ENCODE peak calls at places on chromosome 7, in five cellular contexts. One of them, this sample, is unnamed.

GRCh38 chr7:2512179-2512644 is 7.4 kb upstream of the LFNG start:
- DNase-seq in H9: no peak
- DNase-seq in mesenchymal stem cell: no peak
- DNase-seq in trophoblast cell: no peak
- DNase-seq in H1: no peak
- DNase-seq in this sample: no peak

GRCh38 chr7:3892167-3892566 is 591.1 kb downstream of the SDK1 start:
- DNase-seq in trophoblast cell: no peak
- DNase-seq in mesenchymal stem cell: no peak
- DNase-seq in H1: no peak
- DNase-seq in H9: no peak
- DNase-seq in this sample: no peak

GRCh38 chr7:45159296-45159695 is 1.7 kb downstream of the RAMP3 start:
- DNase-seq in H1: no peak
- DNase-seq in mesenchymal stem cell: no peak
- DNase-seq in H9: no peak
- DNase-seq in trophoblast cell: no peak
- DNase-seq in this sample: no peak

GRCh38 chr7:105336009-105336408 is 52.7 kb downstream of the SRPK2 start:
- DNase-seq in H9: no peak
- DNase-seq in mesenchymal stem cell: peak; percentile 13
- DNase-seq in trophoblast cell: peak; percentile 10
- DNase-seq in H1: no peak
- DNase-seq in this sample: no peak

GRCh38 chr7:104444019-104444418 is 115.6 kb downstream of the LHFPL3 start:
- DNase-seq in mesenchymal stem cell: no peak
- DNase-seq in H1: no peak
- DNase-seq in trophoblast cell: no peak
- DNase-seq in H9: no peak
- DNase-seq in this sample: no peak

GRCh38 chr7:146926833-146927232 is 810.2 kb downstream of the CNTNAP2 start:
- DNase-seq in mesenchymal stem cell: no peak
- DNase-seq in trophoblast cell: no peak
- DNase-seq in H9: no peak
- DNase-seq in H1: no peak
- DNase-seq in this sample: no peak

GRCh38 chr7:2505401-2505800 is 14.2 kb upstream of the LFNG start:
- DNase-seq in H9: no peak
- DNase-seq in trophoblast cell: no peak
- DNase-seq in mesenchymal stem cell: no peak
- DNase-seq in H1: no peak
- DNase-seq in this sample: no peak

GRCh38 chr7:158581440-158582088 is 6.1 kb downstream of the PTPRN2 start:
- DNase-seq in H1: no peak
- DNase-seq in H9: no peak
- DNase-seq in trophoblast cell: peak; percentile 76
- DNase-seq in mesenchymal stem cell: no peak
- DNase-seq in this sample: no peak

GRCh38 chr7:25860206-25860881 is 291.7 kb upstream of the NFE2L3 start:
- DNase-seq in H1: peak; percentile 55
- DNase-seq in trophoblast cell: peak; percentile 55
- DNase-seq in mesenchymal stem cell: peak; percentile 92
- DNase-seq in H9: peak; percentile 72
- DNase-seq in this sample: no peak

GRCh38 chr7:84688671-84689070 is 494.1 kb upstream of the SEMA3A start:
- DNase-seq in H1: no peak
- DNase-seq in trophoblast cell: peak; percentile 45
- DNase-seq in mesenchymal stem cell: peak; percentile 12
- DNase-seq in H9: no peak
- DNase-seq in this sample: no peak

GRCh38 chr7:503046-503574 is 16.5 kb downstream of the PDGFA start:
- DNase-seq in H9: no peak
- DNase-seq in mesenchymal stem cell: no peak
- DNase-seq in H1: no peak
- DNase-seq in trophoblast cell: no peak
- DNase-seq in this sample: no peak

GRCh38 chr7:503575-504111 is 16.0 kb downstream of the PDGFA start:
- DNase-seq in H9: no peak
- DNase-seq in trophoblast cell: peak; percentile 48
- DNase-seq in mesenchymal stem cell: no peak
- DNase-seq in H1: no peak
- DNase-seq in this sample: no peak

GRCh38 chr7:500521-501420 is 18.9 kb downstream of the PDGFA start:
- DNase-seq in H9: no peak
- DNase-seq in trophoblast cell: no peak
- DNase-seq in H1: no peak
- DNase-seq in mesenchymal stem cell: no peak
- DNase-seq in this sample: no peak

GRCh38 chr7:501526-501925 is 18.1 kb downstream of the PDGFA start:
- DNase-seq in mesenchymal stem cell: no peak
- DNase-seq in H9: no peak
- DNase-seq in trophoblast cell: no peak
- DNase-seq in H1: no peak
- DNase-seq in this sample: no peak

GRCh38 chr7:502296-502695 is 17.4 kb downstream of the PDGFA start:
- DNase-seq in H1: no peak
- DNase-seq in trophoblast cell: no peak
- DNase-seq in H9: no peak
- DNase-seq in mesenchymal stem cell: no peak
- DNase-seq in this sample: no peak
- H2BK12ac ChIP-seq in H1: no peak overlapping the region
- H2BK12ac ChIP-seq in trophoblast cell: peak overlapping the region; percentile 28
- H2BK12ac ChIP-seq in H9: no peak overlapping the region
- H2BK12ac ChIP-seq in mesenchymal stem cell: no peak overlapping the region
- H2BK12ac ChIP-seq in this sample: no peak overlapping the region

DNA sequence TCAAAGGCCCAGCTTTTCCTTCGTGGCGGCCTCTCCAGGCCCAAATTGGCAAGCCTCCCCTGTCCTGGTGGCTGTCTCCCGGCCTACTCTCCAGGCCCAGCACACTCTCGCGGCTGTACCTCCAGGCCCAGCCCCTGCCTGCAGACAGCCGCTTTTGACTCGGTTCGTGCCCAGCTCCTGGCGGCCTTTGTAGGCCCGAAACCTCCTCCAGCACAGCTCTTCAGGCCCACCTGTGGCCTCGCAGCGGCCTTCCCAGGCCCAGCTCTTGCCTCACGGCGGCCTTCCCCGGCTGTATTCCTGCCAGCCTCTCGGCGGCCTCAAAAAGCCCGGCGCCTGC is 18.2 kb upstream of the TMEM248 start:
- DNase-seq in H1: no peak
- DNase-seq in H9: peak; percentile 29
- DNase-seq in trophoblast cell: no peak
- DNase-seq in mesenchymal stem cell: no peak
- DNase-seq in this sample: no peak
- H2BK12ac ChIP-seq in H1: no peak overlapping the region
- H2BK12ac ChIP-seq in H9: no peak overlapping the region
- H2BK12ac ChIP-seq in trophoblast cell: no peak overlapping the region
- H2BK12ac ChIP-seq in mesenchymal stem cell: no peak overlapping the region
- H2BK12ac ChIP-seq in this sample: no peak overlapping the region

GRCh38 chr7:54823776-54824175 is 64.8 kb upstream of the SEC61G start:
- DNase-seq in trophoblast cell: no peak
- DNase-seq in mesenchymal stem cell: no peak
- DNase-seq in H9: no peak
- DNase-seq in H1: no peak
- DNase-seq in this sample: no peak
- H2BK12ac ChIP-seq in trophoblast cell: no peak overlapping the region
- H2BK12ac ChIP-seq in mesenchymal stem cell: no peak overlapping the region
- H2BK12ac ChIP-seq in H9: no peak overlapping the region
- H2BK12ac ChIP-seq in H1: no peak overlapping the region
- H2BK12ac ChIP-seq in this sample: no peak overlapping the region

GRCh38 chr7:29483219-29484104 is 80.2 kb upstream of the PRR15 start:
- DNase-seq in mesenchymal stem cell: peak; percentile 52
- DNase-seq in trophoblast cell: no peak
- DNase-seq in H9: no peak
- DNase-seq in H1: no peak
- DNase-seq in this sample: no peak

GRCh38 chr7:29480456-29480855 is 83.2 kb upstream of the PRR15 start:
- DNase-seq in H1: no peak
- DNase-seq in trophoblast cell: no peak
- DNase-seq in mesenchymal stem cell: no peak
- DNase-seq in H9: no peak
- DNase-seq in this sample: no peak

GRCh38 chr7:29480934-29481625 is 82.6 kb upstream of the PRR15 start:
- DNase-seq in mesenchymal stem cell: no peak
- DNase-seq in H1: no peak
- DNase-seq in H9: no peak
- DNase-seq in trophoblast cell: no peak
- DNase-seq in this sample: no peak

GRCh38 chr7:29484280-29484679 is 79.4 kb upstream of the PRR15 start:
- DNase-seq in mesenchymal stem cell: no peak
- DNase-seq in H9: no peak
- DNase-seq in trophoblast cell: no peak
- DNase-seq in H1: no peak
- DNase-seq in this sample: no peak

GRCh38 chr7:29482056-29482455 is 81.6 kb upstream of the PRR15 start:
- DNase-seq in H1: no peak
- DNase-seq in H9: no peak
- DNase-seq in mesenchymal stem cell: no peak
- DNase-seq in trophoblast cell: no peak
- DNase-seq in this sample: no peak
- H2BK12ac ChIP-seq in H1: no peak overlapping the region
- H2BK12ac ChIP-seq in H9: no peak overlapping the region
- H2BK12ac ChIP-seq in mesenchymal stem cell: no peak overlapping the region
- H2BK12ac ChIP-seq in trophoblast cell: no peak overlapping the region
- H2BK12ac ChIP-seq in this sample: no peak overlapping the region

DNA sequence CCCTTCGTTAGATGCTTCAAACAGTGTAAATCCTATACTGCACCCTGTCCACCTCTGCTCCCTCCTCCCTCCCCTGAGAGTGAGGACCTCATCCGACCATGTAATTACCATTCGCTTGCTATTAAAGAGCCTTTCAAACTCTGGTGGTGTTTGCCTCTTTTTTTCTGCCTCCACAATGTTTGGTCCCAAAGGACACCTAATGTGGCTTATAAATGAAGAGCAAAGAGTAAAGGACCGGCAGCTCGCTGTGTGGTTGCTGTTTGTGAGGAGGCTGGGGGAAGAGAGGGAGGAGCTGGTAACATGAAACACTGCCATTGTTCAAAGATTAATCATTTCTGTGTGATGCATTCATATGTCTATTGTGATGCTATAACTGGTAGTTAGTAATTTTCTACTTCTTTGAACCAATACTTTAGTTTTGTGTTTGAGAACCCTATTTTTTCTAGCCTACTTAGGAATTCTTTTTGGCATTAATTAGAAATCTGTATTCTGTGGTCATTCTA is 27.9 kb downstream of the MTURN start:
- DNase-seq in H1: no peak
- DNase-seq in mesenchymal stem cell: no peak
- DNase-seq in H9: no peak
- DNase-seq in trophoblast cell: peak; percentile 43
- DNase-seq in this sample: no peak
- H2BK12ac ChIP-seq in H1: no peak overlapping the region
- H2BK12ac ChIP-seq in mesenchymal stem cell: no peak overlapping the region
- H2BK12ac ChIP-seq in H9: no peak overlapping the region
- H2BK12ac ChIP-seq in trophoblast cell: no peak overlapping the region
- H2BK12ac ChIP-seq in this sample: no peak overlapping the region